ENCODE peak calls at places on chromosomes 16 and 17, in seven cellular contexts. E is dorsolateral prefrontal cortex; A is activated T-helper 9 cell treated with anti-CD3 and anti-CD28 coated beads, Interleukin-2, amount 50 U/mL, for 16 hours; Q is NCI-H1092; V is epithelial cell of esophagus; L is foreskin fibroblast; R is mucosa of gallbladder. M is an unnamed sample.

GRCh38 chr16:24853830-24854229 is 8.1 kb downstream of the SLC5A11 start:
- DNase-seq in V (peak; percentile 83), L (peak; percentile 59), E (peak; percentile 94), R (peak; percentile 61), A (no peak), Q (peak; percentile 30), M (no peak)

GRCh38 chr17:8818047-8818446 is 18.9 kb upstream of the MFSD6L start:
- DNase-seq in V (no peak), L (no peak), R (no peak), Q (no peak), E (no peak), A (no peak), M (no peak)

GRCh38 chr16:23701045-23701444 is 12.0 kb downstream of the ERN2 start:
- DNase-seq in L (no peak), Q (no peak), A (no peak), R (no peak), V (no peak), E (no peak), M (no peak)

GRCh38 chr17:7842950-7843535 is 9.0 kb downstream of the KDM6B start:
- DNase-seq in R (peak; percentile 70), E (no peak), L (peak; percentile 94), V (peak; percentile 96), Q (no peak), A (no peak), M (no peak)

GRCh38 chr17:78248051-78248914 is 16.9 kb downstream of the TMEM235 start:
- DNase-seq in Q (no peak), R (no peak), V (no peak), A (no peak), E (no peak), L (no peak), M (no peak)

GRCh38 chr16:6483634-6484033 is 849.0 kb upstream of the RBFOX1 start:
- DNase-seq in L (no peak), E (no peak), A (no peak), Q (no peak), V (no peak), R (no peak), M (no peak)

GRCh38 chr17:67293251-67294203 is 48.5 kb upstream of the HELZ start:
- DNase-seq in V (peak; percentile 61), E (peak; percentile 35), A (peak; percentile 43), Q (no peak), L (peak; percentile 23), R (peak; percentile 59), M (peak; percentile 14)

GRCh38 chr16:4021070-4021779 is 95.0 kb downstream of the ADCY9 start:
- DNase-seq in E (no peak), Q (peak; percentile 95), R (peak; percentile 84), L (no peak), V (peak; percentile 92), A (no peak), M (peak; percentile 79)

GRCh38 chr16:71883849-71884638 is at the start of gene ZNF821:
- DNase-seq in V (peak; percentile 74), R (peak; percentile 57), E (peak; percentile 46), Q (peak; percentile 89), A (peak; percentile 70), L (peak; percentile 60), M (peak; percentile 75)

GRCh38 chr17:47980516-47980915 is 9.6 kb downstream of the CDK5RAP3 start:
- DNase-seq in Q (peak; percentile 27), V (no peak), A (no peak), E (no peak), R (no peak), L (no peak), M (peak; percentile 50)

GRCh38 chr16:9125658-9126492 is 34.4 kb downstream of the HAPSTR1 start:
- DNase-seq in A (no peak), V (no peak), R (no peak), E (no peak), L (no peak), Q (no peak), M (no peak)

GRCh38 chr16:87661561-87661960 is 59.3 kb downstream of the JPH3 start:
- DNase-seq in L (peak; percentile 30), V (peak; percentile 35), R (peak; percentile 29), Q (no peak), A (no peak), E (no peak), M (no peak)

GRCh38 chr16:57805176-57805575 is 2.9 kb upstream of the KIFC3 start:
- DNase-seq in E (no peak), Q (no peak), R (no peak), V (no peak), L (no peak), A (no peak), M (no peak)

GRCh38 chr17:72119963-72120877 is 600 bp upstream of the SOX9 start:
- DNase-seq in A (no peak), L (peak; percentile 76), R (no peak), V (peak; percentile 84), Q (peak; percentile 42), E (peak; percentile 55), M (peak; percentile 32)

GRCh38 chr17:73969956-73970355 is 233.5 kb upstream of the RPL38 start:
- DNase-seq in V (no peak), R (peak; percentile 32), A (no peak), Q (no peak), L (no peak), E (no peak), M (no peak)

GRCh38 chr17:44220211-44221071 is 966 bp upstream of the UBTF start:
- DNase-seq in R (peak; percentile 46), L (peak; percentile 48), V (peak; percentile 59), Q (no peak), A (peak; percentile 43), E (no peak), M (peak; percentile 23)

GRCh38 chr16:30429418-30429677 is 482 bp downstream of the DCTPP1 start:
- DNase-seq in L (no peak), A (no peak), R (no peak), Q (no peak), E (no peak), V (no peak), M (peak; percentile 61)

GRCh38 chr16:67192781-67193260 is 866 bp downstream of the E2F4 start:
- DNase-seq in R (no peak), L (no peak), A (no peak), Q (no peak), E (no peak), V (no peak), M (no peak)

GRCh38 chr16:84687715-84688114 is 12.1 kb upstream of the USP10 start:
- DNase-seq in E (no peak), L (peak; percentile 92), A (no peak), R (no peak), Q (no peak), V (peak; percentile 92), M (no peak)

GRCh38 chr17:68378202-68379149 is 78.8 kb downstream of the WIPI1 start:
- DNase-seq in L (peak; percentile 99), A (no peak), Q (peak; percentile 29), E (peak; percentile 32), R (peak; percentile 85), V (peak; percentile 48), M (peak; percentile 72)

GRCh38 chr17:31216053-31216751 is 80.8 kb downstream of the OMG start:
- DNase-seq in R (no peak), A (no peak), Q (peak; percentile 2), V (peak; percentile 54), L (peak; percentile 73), E (no peak), M (no peak)

GRCh38 chr17:37527249-37527851 is 37.7 kb downstream of the DUSP14 start:
- DNase-seq in Q (no peak), L (peak; percentile 49), E (no peak), R (no peak), A (no peak), V (peak; percentile 79), M (peak; percentile 6)

GRCh38 chr17:49968380-49969133 is 433 bp upstream of the DLX4 start:
- DNase-seq in A (peak; percentile 49), R (peak; percentile 38), E (no peak), L (peak; percentile 47), V (peak; percentile 80), Q (peak; percentile 10), M (peak; percentile 25)

GRCh38 chr17:82328994-82329507 is 4.5 kb downstream of the SECTM1 start:
- DNase-seq in R (no peak), A (no peak), L (no peak), Q (no peak), V (no peak), E (no peak), M (no peak)

GRCh38 chr17:48002208-48002919 is 31.5 kb downstream of the CDK5RAP3 start:
- DNase-seq in A (no peak), E (no peak), Q (no peak), L (peak; percentile 59), V (peak; percentile 70), R (no peak), M (no peak)

GRCh38 chr17:21399476-21400203 is 23.5 kb downstream of the KCNJ12 start:
- DNase-seq in Q (no peak), L (no peak), A (no peak), R (no peak), V (no peak), E (no peak), M (no peak)

M was measured in NCI-H510A.